ENCODE peak calls at places on chromosomes 2 and 18, in ten cellular contexts. One of them, this sample, is unnamed.

GRCh38 chr2:17057109-17058017 is 391.7 kb upstream of the CYRIA start:
- DNase-seq in lower lobe of right lung: no peak
- DNase-seq in HFFc6: no peak
- DNase-seq in thyroid gland: peak
- DNase-seq in HFF-Myc: no peak
- DNase-seq in neural progenitor cell: no peak
- DNase-seq in fibroblast of the aortic adventitia: no peak
- DNase-seq in natural killer cell: no peak
- DNase-seq in left lung: no peak
- DNase-seq in cardiac fibroblast: no peak
- DNase-seq in this sample: no peak

GRCh38 chr2:8440029-8440778 is 241.7 kb upstream of the ID2 start:
- DNase-seq in lower lobe of right lung: no peak
- DNase-seq in HFFc6: no peak
- DNase-seq in thyroid gland: no peak
- DNase-seq in HFF-Myc: no peak
- DNase-seq in neural progenitor cell: no peak
- DNase-seq in fibroblast of the aortic adventitia: no peak
- DNase-seq in natural killer cell: no peak
- DNase-seq in left lung: no peak
- DNase-seq in cardiac fibroblast: no peak
- DNase-seq in this sample: no peak

GRCh38 chr2:227701556-227701955 is 16.3 kb downstream of the SLC19A3 start:
- DNase-seq in lower lobe of right lung: no peak
- DNase-seq in HFFc6: no peak
- DNase-seq in thyroid gland: no peak
- DNase-seq in HFF-Myc: no peak
- DNase-seq in neural progenitor cell: no peak
- DNase-seq in fibroblast of the aortic adventitia: no peak
- DNase-seq in natural killer cell: no peak
- DNase-seq in left lung: no peak
- DNase-seq in cardiac fibroblast: no peak
- DNase-seq in this sample: no peak

GRCh38 chr2:45494275-45494977 is 116.6 kb downstream of the SRBD1 start:
- DNase-seq in lower lobe of right lung: no peak
- DNase-seq in HFFc6: peak
- DNase-seq in thyroid gland: no peak
- DNase-seq in HFF-Myc: peak
- DNase-seq in neural progenitor cell: peak
- DNase-seq in fibroblast of the aortic adventitia: peak
- DNase-seq in natural killer cell: no peak
- DNase-seq in left lung: no peak
- DNase-seq in cardiac fibroblast: peak
- DNase-seq in this sample: peak

GRCh38 chr18:43634994-43635393 is 357.7 kb upstream of the SYT4 start:
- DNase-seq in lower lobe of right lung: no peak
- DNase-seq in HFFc6: no peak
- DNase-seq in thyroid gland: no peak
- DNase-seq in HFF-Myc: no peak
- DNase-seq in neural progenitor cell: no peak
- DNase-seq in fibroblast of the aortic adventitia: no peak
- DNase-seq in natural killer cell: no peak
- DNase-seq in left lung: no peak
- DNase-seq in cardiac fibroblast: no peak
- DNase-seq in this sample: no peak

GRCh38 chr2:231904161-231904611 is 22.0 kb downstream of the NPPC start:
- DNase-seq in lower lobe of right lung: no peak
- DNase-seq in HFFc6: no peak
- DNase-seq in thyroid gland: no peak
- DNase-seq in HFF-Myc: no peak
- DNase-seq in neural progenitor cell: no peak
- DNase-seq in fibroblast of the aortic adventitia: no peak
- DNase-seq in natural killer cell: no peak
- DNase-seq in left lung: peak
- DNase-seq in cardiac fibroblast: no peak
- DNase-seq in this sample: no peak

GRCh38 chr2:24435391-24436316 is 55.4 kb upstream of the NCOA1 start:
- DNase-seq in lower lobe of right lung: peak
- DNase-seq in HFFc6: no peak
- DNase-seq in thyroid gland: peak
- DNase-seq in HFF-Myc: no peak
- DNase-seq in neural progenitor cell: peak
- DNase-seq in fibroblast of the aortic adventitia: peak
- DNase-seq in natural killer cell: no peak
- DNase-seq in left lung: no peak
- DNase-seq in cardiac fibroblast: peak
- DNase-seq in this sample: no peak

GRCh38 chr2:242020196-242021004 is 150.9 kb downstream of the RTP5 start:
- DNase-seq in lower lobe of right lung: peak
- DNase-seq in HFFc6: no peak
- DNase-seq in thyroid gland: peak
- DNase-seq in HFF-Myc: no peak
- DNase-seq in neural progenitor cell: no peak
- DNase-seq in fibroblast of the aortic adventitia: peak
- DNase-seq in natural killer cell: no peak
- DNase-seq in left lung: peak
- DNase-seq in cardiac fibroblast: peak
- DNase-seq in this sample: no peak

GRCh38 chr2:135768863-135769262 is 27.2 kb downstream of the UBXN4 start:
- DNase-seq in lower lobe of right lung: no peak
- DNase-seq in HFFc6: no peak
- DNase-seq in thyroid gland: no peak
- DNase-seq in HFF-Myc: no peak
- DNase-seq in neural progenitor cell: no peak
- DNase-seq in fibroblast of the aortic adventitia: no peak
- DNase-seq in natural killer cell: no peak
- DNase-seq in left lung: no peak
- DNase-seq in cardiac fibroblast: no peak
- DNase-seq in this sample: no peak

GRCh38 chr2:219109468-219109867 is 48.7 kb upstream of the IHH start:
- DNase-seq in lower lobe of right lung: peak
- DNase-seq in HFFc6: no peak
- DNase-seq in thyroid gland: no peak
- DNase-seq in HFF-Myc: no peak
- DNase-seq in neural progenitor cell: peak
- DNase-seq in fibroblast of the aortic adventitia: no peak
- DNase-seq in natural killer cell: no peak
- DNase-seq in left lung: peak
- DNase-seq in cardiac fibroblast: no peak
- DNase-seq in this sample: no peak

GRCh38 chr2:226792155-226792871 is 7.3 kb downstream of the IRS1 start:
- DNase-seq in lower lobe of right lung: no peak
- DNase-seq in HFFc6: no peak
- DNase-seq in thyroid gland: peak
- DNase-seq in HFF-Myc: no peak
- DNase-seq in neural progenitor cell: no peak
- DNase-seq in fibroblast of the aortic adventitia: peak
- DNase-seq in natural killer cell: no peak
- DNase-seq in left lung: no peak
- DNase-seq in cardiac fibroblast: no peak
- DNase-seq in this sample: peak

GRCh38 chr2:105576440-105577241 is 168.1 kb upstream of the NCK2 start:
- DNase-seq in lower lobe of right lung: no peak
- DNase-seq in HFFc6: peak
- DNase-seq in thyroid gland: no peak
- DNase-seq in HFF-Myc: no peak
- DNase-seq in neural progenitor cell: peak
- DNase-seq in fibroblast of the aortic adventitia: peak
- DNase-seq in natural killer cell: no peak
- DNase-seq in left lung: no peak
- DNase-seq in cardiac fibroblast: peak
- DNase-seq in this sample: peak

GRCh38 chr18:77254711-77255110 is 5.1 kb downstream of the GALR1 start:
- DNase-seq in lower lobe of right lung: no peak
- DNase-seq in HFFc6: no peak
- DNase-seq in thyroid gland: no peak
- DNase-seq in HFF-Myc: no peak
- DNase-seq in neural progenitor cell: no peak
- DNase-seq in fibroblast of the aortic adventitia: no peak
- DNase-seq in natural killer cell: no peak
- DNase-seq in left lung: no peak
- DNase-seq in cardiac fibroblast: no peak
- DNase-seq in this sample: peak

GRCh38 chr18:9449580-9449979 is 25.7 kb upstream of the RALBP1 start:
- DNase-seq in lower lobe of right lung: no peak
- DNase-seq in HFFc6: no peak
- DNase-seq in thyroid gland: no peak
- DNase-seq in HFF-Myc: no peak
- DNase-seq in neural progenitor cell: peak
- DNase-seq in fibroblast of the aortic adventitia: no peak
- DNase-seq in natural killer cell: no peak
- DNase-seq in left lung: no peak
- DNase-seq in cardiac fibroblast: peak
- DNase-seq in this sample: no peak

GRCh38 chr2:241853651-241854341 is 4.9 kb downstream of the PDCD1 start:
- DNase-seq in lower lobe of right lung: peak
- DNase-seq in HFFc6: no peak
- DNase-seq in thyroid gland: no peak
- DNase-seq in HFF-Myc: no peak
- DNase-seq in neural progenitor cell: no peak
- DNase-seq in fibroblast of the aortic adventitia: no peak
- DNase-seq in natural killer cell: peak
- DNase-seq in left lung: no peak
- DNase-seq in cardiac fibroblast: no peak
- DNase-seq in this sample: no peak

GRCh38 chr2:151845884-151846283 is 17.7 kb upstream of the ARL5A start:
- DNase-seq in lower lobe of right lung: no peak
- DNase-seq in HFFc6: no peak
- DNase-seq in thyroid gland: no peak
- DNase-seq in HFF-Myc: no peak
- DNase-seq in neural progenitor cell: no peak
- DNase-seq in fibroblast of the aortic adventitia: no peak
- DNase-seq in natural killer cell: no peak
- DNase-seq in left lung: no peak
- DNase-seq in cardiac fibroblast: no peak
- DNase-seq in this sample: no peak

GRCh38 chr2:20577495-20578235 is 73.2 kb downstream of the HS1BP3 start:
- DNase-seq in lower lobe of right lung: peak
- DNase-seq in HFFc6: peak
- DNase-seq in thyroid gland: peak
- DNase-seq in HFF-Myc: no peak
- DNase-seq in neural progenitor cell: no peak
- DNase-seq in fibroblast of the aortic adventitia: peak
- DNase-seq in natural killer cell: no peak
- DNase-seq in left lung: peak
- DNase-seq in cardiac fibroblast: no peak
- DNase-seq in this sample: peak

GRCh38 chr18:48541026-48541746 is 2.4 kb downstream of the CTIF start:
- DNase-seq in lower lobe of right lung: peak
- DNase-seq in HFFc6: peak
- DNase-seq in thyroid gland: peak
- DNase-seq in HFF-Myc: no peak
- DNase-seq in neural progenitor cell: peak
- DNase-seq in fibroblast of the aortic adventitia: peak
- DNase-seq in natural killer cell: peak
- DNase-seq in left lung: peak
- DNase-seq in cardiac fibroblast: peak
- DNase-seq in this sample: peak
- TF ChIP-seq CTCF in lower lobe of right lung: no peak
- TF ChIP-seq CTCF in HFFc6: no peak
- TF ChIP-seq CTCF in thyroid gland: no peak
- TF ChIP-seq CTCF in HFF-Myc: no peak
- TF ChIP-seq CTCF in neural progenitor cell: peak
- TF ChIP-seq CTCF in fibroblast of the aortic adventitia: no peak
- TF ChIP-seq CTCF in natural killer cell: no peak
- TF ChIP-seq CTCF in left lung: no peak
- TF ChIP-seq CTCF in cardiac fibroblast: no peak
- TF ChIP-seq CTCF in this sample: no peak

GRCh38 chr2:55617160-55618024 is at the start of gene PPP4R3B:
- DNase-seq in lower lobe of right lung: peak
- DNase-seq in HFFc6: peak
- DNase-seq in thyroid gland: peak
- DNase-seq in HFF-Myc: peak
- DNase-seq in neural progenitor cell: peak
- DNase-seq in fibroblast of the aortic adventitia: peak
- DNase-seq in natural killer cell: peak
- DNase-seq in left lung: peak
- DNase-seq in cardiac fibroblast: peak
- DNase-seq in this sample: peak
- TF ChIP-seq CTCF in lower lobe of right lung: peak
- TF ChIP-seq CTCF in HFFc6: peak
- TF ChIP-seq CTCF in thyroid gland: peak
- TF ChIP-seq CTCF in HFF-Myc: peak
- TF ChIP-seq CTCF in neural progenitor cell: peak
- TF ChIP-seq CTCF in fibroblast of the aortic adventitia: peak
- TF ChIP-seq CTCF in natural killer cell: no peak
- TF ChIP-seq CTCF in left lung: peak
- TF ChIP-seq CTCF in cardiac fibroblast: peak
- TF ChIP-seq CTCF in this sample: peak

GRCh38 chr2:97963880-97964279 is 31.9 kb downstream of the TMEM131 start:
- DNase-seq in lower lobe of right lung: no peak
- DNase-seq in HFFc6: no peak
- DNase-seq in thyroid gland: no peak
- DNase-seq in HFF-Myc: no peak
- DNase-seq in neural progenitor cell: no peak
- DNase-seq in fibroblast of the aortic adventitia: no peak
- DNase-seq in natural killer cell: no peak
- DNase-seq in left lung: no peak
- DNase-seq in cardiac fibroblast: no peak
- DNase-seq in this sample: no peak

GRCh38 chr2:97967216-97967592 is 28.5 kb downstream of the TMEM131 start:
- DNase-seq in lower lobe of right lung: no peak
- DNase-seq in HFFc6: no peak
- DNase-seq in thyroid gland: no peak
- DNase-seq in HFF-Myc: no peak
- DNase-seq in neural progenitor cell: no peak
- DNase-seq in fibroblast of the aortic adventitia: no peak
- DNase-seq in natural killer cell: no peak
- DNase-seq in left lung: no peak
- DNase-seq in cardiac fibroblast: no peak
- DNase-seq in this sample: no peak

GRCh38 chr2:97966545-97967215 is 29.1 kb downstream of the TMEM131 start:
- DNase-seq in lower lobe of right lung: no peak
- DNase-seq in HFFc6: no peak
- DNase-seq in thyroid gland: no peak
- DNase-seq in HFF-Myc: no peak
- DNase-seq in neural progenitor cell: no peak
- DNase-seq in fibroblast of the aortic adventitia: no peak
- DNase-seq in natural killer cell: no peak
- DNase-seq in left lung: no peak
- DNase-seq in cardiac fibroblast: no peak
- DNase-seq in this sample: peak

GRCh38 chr2:97963079-97963406 is 32.7 kb downstream of the TMEM131 start:
- DNase-seq in lower lobe of right lung: no peak
- DNase-seq in HFFc6: no peak
- DNase-seq in thyroid gland: no peak
- DNase-seq in HFF-Myc: no peak
- DNase-seq in neural progenitor cell: no peak
- DNase-seq in fibroblast of the aortic adventitia: no peak
- DNase-seq in natural killer cell: no peak
- DNase-seq in left lung: no peak
- DNase-seq in cardiac fibroblast: no peak
- DNase-seq in this sample: no peak

GRCh38 chr2:97965146-97965545 is 30.6 kb downstream of the TMEM131 start:
- DNase-seq in lower lobe of right lung: no peak
- DNase-seq in HFFc6: no peak
- DNase-seq in thyroid gland: no peak
- DNase-seq in HFF-Myc: no peak
- DNase-seq in neural progenitor cell: no peak
- DNase-seq in fibroblast of the aortic adventitia: no peak
- DNase-seq in natural killer cell: no peak
- DNase-seq in left lung: no peak
- DNase-seq in cardiac fibroblast: no peak
- DNase-seq in this sample: no peak
- TF ChIP-seq CTCF in lower lobe of right lung: no peak
- TF ChIP-seq CTCF in HFFc6: no peak
- TF ChIP-seq CTCF in thyroid gland: no peak
- TF ChIP-seq CTCF in HFF-Myc: no peak
- TF ChIP-seq CTCF in neural progenitor cell: no peak
- TF ChIP-seq CTCF in fibroblast of the aortic adventitia: no peak
- TF ChIP-seq CTCF in natural killer cell: no peak
- TF ChIP-seq CTCF in left lung: no peak
- TF ChIP-seq CTCF in cardiac fibroblast: no peak
- TF ChIP-seq CTCF in this sample: no peak

GRCh38 chr2:238176565-238176964 is 17.8 kb downstream of the ERFE start:
- DNase-seq in lower lobe of right lung: no peak
- DNase-seq in HFFc6: no peak
- DNase-seq in thyroid gland: no peak
- DNase-seq in HFF-Myc: no peak
- DNase-seq in neural progenitor cell: no peak
- DNase-seq in fibroblast of the aortic adventitia: peak
- DNase-seq in natural killer cell: no peak
- DNase-seq in left lung: no peak
- DNase-seq in cardiac fibroblast: no peak
- DNase-seq in this sample: no peak
- TF ChIP-seq CTCF in lower lobe of right lung: no peak
- TF ChIP-seq CTCF in HFFc6: no peak
- TF ChIP-seq CTCF in thyroid gland: no peak
- TF ChIP-seq CTCF in HFF-Myc: no peak
- TF ChIP-seq CTCF in neural progenitor cell: no peak
- TF ChIP-seq CTCF in fibroblast of the aortic adventitia: no peak
- TF ChIP-seq CTCF in natural killer cell: no peak
- TF ChIP-seq CTCF in left lung: no peak
- TF ChIP-seq CTCF in cardiac fibroblast: no peak
- TF ChIP-seq CTCF in this sample: no peak

This sample was measured in MCF 10A.